ENCODE peak calls at places on chromosomes 11 and 22, in six cellular contexts. Z, V, W, K, D and I are unnamed samples.

GRCh38 chr11:118524356-118524755 is 2.9 kb upstream of the TTC36 start:
- DNase-seq in Z (no peak), V (no peak), W (no peak), K (no peak), D (no peak), I (no peak)

GRCh38 chr11:26575946-26576345 is 3.9 kb upstream of the MUC15 start:
- DNase-seq in Z (no peak), V (no peak), W (no peak), K (no peak), D (no peak), I (peak)

GRCh38 chr11:69801513-69802335 is 17.5 kb downstream of the FGF3 start:
- DNase-seq in Z (no peak), V (peak), W (no peak), K (no peak), D (no peak), I (peak)

GRCh38 chr11:114171257-114172054 is 111.9 kb downstream of the ZBTB16 start:
- DNase-seq in Z (no peak), V (no peak), W (peak), K (no peak), D (no peak), I (peak)

GRCh38 chr11:62324738-62325556 is 12.3 kb upstream of the ASRGL1 start:
- DNase-seq in Z (no peak), V (peak), W (peak), K (peak), D (peak), I (peak)

GRCh38 chr11:116715383-116715782 is 57.4 kb downstream of the BUD13 start:
- DNase-seq in Z (no peak), V (no peak), W (no peak), K (no peak), D (no peak), I (no peak)

GRCh38 chr11:279966-280761 is 2.0 kb downstream of the NLRP6 start:
- DNase-seq in Z (no peak), V (no peak), W (no peak), K (peak), D (peak), I (peak)

GRCh38 chr11:79415411-79415810 is 25.4 kb downstream of the TENM4 start:
- DNase-seq in Z (no peak), V (no peak), W (no peak), K (no peak), D (peak), I (peak)

GRCh38 chr11:115324569-115325432 is 179.4 kb downstream of the CADM1 start:
- DNase-seq in Z (no peak), V (no peak), W (no peak), K (peak), D (peak), I (peak)

GRCh38 chr11:70220136-70220535 is 17.0 kb downstream of the FADD start:
- DNase-seq in Z (no peak), V (no peak), W (no peak), K (no peak), D (no peak), I (no peak)

GRCh38 chr11:38543311-38543710 is 1945.3 kb upstream of the RAG2 start:
- DNase-seq in Z (no peak), V (no peak), W (no peak), K (no peak), D (peak), I (peak)

GRCh38 chr11:554824-555499 is 5.6 kb downstream of the LMNTD2 start:
- DNase-seq in Z (no peak), V (peak), W (peak), K (no peak), D (no peak), I (peak)

GRCh38 chr11:128235958-128236357 is 351.4 kb downstream of the ETS1 start:
- DNase-seq in Z (no peak), V (no peak), W (no peak), K (no peak), D (no peak), I (no peak)

GRCh38 chr11:99693941-99694492 is 673.3 kb downstream of the CNTN5 start:
- DNase-seq in Z (no peak), V (no peak), W (no peak), K (no peak), D (peak), I (peak)

GRCh38 chr22:32475428-32476010 is 908 bp downstream of the FBXO7 start:
- DNase-seq in Z (no peak), V (peak), W (peak), K (peak), D (no peak), I (peak)

GRCh38 chr11:692824-693414 is 2.1 kb downstream of the DEAF1 start:
- DNase-seq in Z (no peak), V (no peak), W (no peak), K (no peak), D (no peak), I (no peak)

GRCh38 chr11:126318642-126319373 is 14.9 kb downstream of the DCPS start:
- DNase-seq in Z (no peak), V (no peak), W (peak), K (peak), D (peak), I (peak)

GRCh38 chr11:48031602-48032001 is 51.2 kb downstream of the PTPRJ start:
- DNase-seq in Z (no peak), V (no peak), W (no peak), K (no peak), D (no peak), I (no peak)

GRCh38 chr22:37051629-37052385 is at the start of gene KCTD17:
- DNase-seq in Z (no peak), V (peak), W (peak), K (peak), D (peak), I (peak)

GRCh38 chr11:64237484-64237951 is 3.1 kb downstream of the VEGFB start:
- DNase-seq in Z (no peak), V (no peak), W (no peak), K (no peak), D (no peak), I (no peak)

GRCh38 chr22:24433868-24434471 is 6.6 kb downstream of the ADORA2A start:
- DNase-seq in Z (no peak), V (no peak), W (no peak), K (peak), D (peak), I (peak)

GRCh38 chr11:46942172-46942571 is 5.6 kb downstream of the CSTPP1 start:
- DNase-seq in Z (no peak), V (no peak), W (no peak), K (no peak), D (no peak), I (no peak)

GRCh38 chr11:20112291-20113146 is 47.8 kb downstream of the DBX1 start:
- DNase-seq in Z (no peak), V (peak), W (peak), K (peak), D (peak), I (peak)

GRCh38 chr11:36213050-36213840 is 76.0 kb downstream of the COMMD9 start:
- DNase-seq in Z (no peak), V (no peak), W (no peak), K (no peak), D (no peak), I (no peak)

GRCh38 chr22:11360632-11361031 is 4167.4 kb upstream of the OR11H1 start:
- DNase-seq in Z (no peak), V (no peak), W (no peak), K (no peak), D (no peak), I (no peak)

GRCh38 chr11:62602141-62603071 is 741 bp upstream of the MTA2 start:
- DNase-seq in Z (no peak), V (no peak), W (peak), K (peak), D (peak), I (no peak)

GRCh38 chr11:12200359-12201015 is 90.1 kb downstream of the MICAL2 start:
- DNase-seq in Z (no peak), V (no peak), W (peak), K (peak), D (peak), I (peak)

GRCh38 chr11:3950996-3951662 is 95.7 kb downstream of the STIM1 start:
- DNase-seq in Z (no peak), V (no peak), W (no peak), K (peak), D (peak), I (peak)

GRCh38 chr11:55658608-55659007 is 3.4 kb upstream of the OR4C6 start:
- DNase-seq in Z (no peak), V (no peak), W (no peak), K (no peak), D (no peak), I (no peak)

GRCh38 chr11:13114566-13115465 is 105.7 kb downstream of the RASSF10 start:
- DNase-seq in Z (no peak), V (no peak), W (no peak), K (no peak), D (no peak), I (no peak)

GRCh38 chr11:100328626-100329340 is 358.3 kb upstream of the ARHGAP42 start:
- DNase-seq in Z (no peak), V (no peak), W (no peak), K (no peak), D (peak), I (no peak)

GRCh38 chr11:116396332-116396731 is 376.5 kb downstream of the BUD13 start:
- DNase-seq in Z (no peak), V (no peak), W (no peak), K (no peak), D (no peak), I (no peak)

GRCh38 chr11:116833491-116833815 is 3.7 kb downstream of the APOC3 start:
- DNase-seq in Z (no peak), V (no peak), W (no peak), K (no peak), D (no peak), I (no peak)

DNA sequence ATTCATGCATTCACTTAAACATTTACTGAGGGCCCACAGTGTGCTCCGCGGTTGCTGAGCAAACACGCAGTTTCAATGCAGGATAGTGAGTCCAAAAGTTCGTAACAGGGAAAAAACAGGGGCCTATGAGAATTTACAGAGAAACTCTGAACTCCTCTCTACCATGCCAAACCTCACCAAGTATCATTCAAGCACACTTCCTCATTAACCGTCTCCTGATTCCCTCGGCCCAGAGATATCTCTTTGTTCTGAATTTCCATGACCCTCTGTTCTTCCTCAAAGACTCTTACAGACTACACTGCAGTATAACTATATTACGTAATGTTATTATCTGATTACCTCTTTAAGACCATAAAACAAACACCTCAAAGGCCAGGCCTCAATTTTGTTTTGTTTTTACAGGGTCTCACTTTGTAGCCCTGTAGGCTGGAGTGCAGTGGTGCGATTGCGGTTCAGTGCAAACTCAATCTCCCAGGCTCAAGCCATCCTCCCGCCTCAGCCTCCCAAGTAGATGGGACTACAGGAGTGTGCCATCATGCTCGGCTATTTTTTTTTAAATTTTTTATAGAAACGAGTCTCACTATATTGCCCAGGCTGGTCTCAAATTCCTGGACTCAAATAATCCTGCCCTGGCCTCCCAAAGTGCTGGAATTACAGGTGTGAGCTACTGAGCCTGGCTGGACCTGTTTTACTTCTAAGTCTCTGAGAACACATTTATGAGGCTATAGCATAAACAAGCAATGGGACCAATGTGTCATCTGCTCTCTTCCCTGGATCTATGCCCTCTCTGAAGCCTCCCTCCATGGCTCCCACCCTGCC is 3.6 kb downstream of the HPS4 start:
- DNase-seq in Z (no peak), V (no peak), W (no peak), K (no peak), D (no peak), I (no peak)
- H3K4me3 ChIP-seq in Z (peak), V (no peak), W (peak), K (no peak), D (no peak), I (no peak)

DNA sequence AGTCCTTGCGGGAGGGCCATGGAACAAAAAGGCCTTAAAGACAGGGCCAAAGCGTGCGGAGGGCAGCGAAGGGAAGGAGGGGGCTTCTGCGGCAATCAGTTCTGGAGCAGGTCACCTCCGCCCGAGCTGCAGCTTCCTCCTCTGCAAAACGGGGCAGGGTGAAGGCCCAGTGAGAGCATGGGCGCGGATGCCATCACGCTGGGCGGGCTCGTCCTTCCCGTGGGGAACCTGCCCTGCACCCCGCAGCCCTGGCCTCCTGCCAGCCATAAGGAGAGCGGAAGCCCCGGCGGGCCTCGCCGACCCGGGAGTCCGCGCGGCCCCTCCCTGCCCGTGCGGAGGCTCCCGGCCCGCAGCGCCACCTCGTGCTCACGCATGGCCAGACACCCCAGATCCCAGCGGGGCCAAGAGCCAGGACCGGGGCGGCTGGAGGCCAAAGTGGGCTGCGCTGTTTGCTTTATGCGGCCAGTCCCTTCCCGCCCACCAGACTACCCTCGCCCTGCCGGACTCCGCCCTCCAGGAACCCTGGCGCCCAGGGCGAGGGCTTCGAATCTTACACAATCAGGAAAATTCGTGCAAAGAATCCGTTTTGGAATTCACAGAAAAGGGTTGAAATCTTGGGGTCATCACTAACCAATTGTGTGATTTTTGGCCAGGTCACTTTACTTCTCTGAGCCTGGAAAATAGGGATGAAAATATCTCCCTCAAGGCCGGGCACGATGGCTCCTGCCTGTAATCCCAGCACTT is 16.1 kb downstream of the TSKU start:
- DNase-seq in Z (no peak), V (no peak), W (peak), K (peak), D (peak), I (peak)
- H3K4me3 ChIP-seq in Z (peak), V (no peak), W (peak), K (peak), D (no peak), I (peak)

GRCh38 chr22:50175921-50176849 is 5.7 kb downstream of the PANX2 start:
- DNase-seq in Z (no peak), V (no peak), W (no peak), K (no peak), D (no peak), I (no peak)

GRCh38 chr22:50177537-50178470 is 7.3 kb downstream of the PANX2 start:
- DNase-seq in Z (no peak), V (no peak), W (no peak), K (no peak), D (no peak), I (no peak)

GRCh38 chr22:50175191-50175461 is 4.6 kb downstream of the PANX2 start:
- DNase-seq in Z (no peak), V (no peak), W (no peak), K (no peak), D (no peak), I (no peak)

GRCh38 chr22:50178471-50178864 is 7.2 kb upstream of the TRABD start:
- DNase-seq in Z (no peak), V (no peak), W (no peak), K (no peak), D (no peak), I (no peak)

GRCh38 chr22:50176850-50177536 is 6.5 kb downstream of the PANX2 start:
- DNase-seq in Z (no peak), V (no peak), W (no peak), K (no peak), D (no peak), I (no peak)
- H3K4me3 ChIP-seq in Z (no peak), V (no peak), W (no peak), K (no peak), D (no peak), I (no peak)

GRCh38 chr11:130163346-130164220 is 4.0 kb downstream of the ST14 start:
- DNase-seq in Z (no peak), V (no peak), W (no peak), K (no peak), D (no peak), I (no peak)
- H3K4me3 ChIP-seq in Z (no peak), V (peak), W (peak), K (no peak), D (no peak), I (no peak)